ENCODE peak calls at places on chromosome 21, in four cellular contexts. U, A, H and C are unnamed samples.

GRCh38 chr21:43866659-43867331 is 1.8 kb downstream of the AGPAT3 start:
- DNase-seq in A (peak), U (no peak), H (no peak), C (no peak)

GRCh38 chr21:31273278-31273677 is 70.8 kb downstream of the TIAM1 start:
- DNase-seq in A (no peak), H (no peak), U (no peak), C (no peak)

GRCh38 chr21:26072891-26073615 is 97.5 kb downstream of the APP start:
- DNase-seq in A (no peak), H (no peak), U (no peak), C (no peak)

GRCh38 chr21:45539046-45539795 is 3.0 kb downstream of the SLC19A1 start:
- DNase-seq in A (no peak), U (no peak), H (no peak), C (peak)

GRCh38 chr21:45001134-45002095 is 61.6 kb downstream of the SLX9 start:
- DNase-seq in H (no peak), U (no peak), A (peak), C (no peak)

GRCh38 chr21:39483917-39484316 is 32.1 kb downstream of the SH3BGR start:
- DNase-seq in U (no peak), A (no peak), H (no peak), C (no peak)

GRCh38 chr21:33849839-33850238 is 65.8 kb downstream of the ATP5PO start:
- DNase-seq in A (no peak), U (no peak), H (no peak), C (no peak)

GRCh38 chr21:46128983-46129571 is 26.3 kb downstream of the FTCD start:
- DNase-seq in A (no peak), H (no peak), U (no peak), C (no peak)

GRCh38 chr21:43196789-43197188 is 28.0 kb downstream of the CRYAA start:
- DNase-seq in H (no peak), U (no peak), A (no peak), C (peak)

GRCh38 chr21:45800339-45801080 is 157.0 kb downstream of the PCBP3 start:
- DNase-seq in A (no peak), U (no peak), H (no peak), C (peak)